ENCODE peak calls at places on chromosomes 16 and 17, in ten cellular contexts. One of them, this sample, is unnamed.

GRCh38 chr16:27174798-27175197 is 28.5 kb upstream of the KDM8 start:
- DNase-seq in hepatocyte: peak; percentile 68
- DNase-seq in mammary epithelial cell: peak; percentile 70
- DNase-seq in GM23248: peak; percentile 77
- DNase-seq in OCI-LY7: no peak
- DNase-seq in HCT116: no peak
- DNase-seq in MM.1S: no peak
- DNase-seq in IMR-90: peak; percentile 53
- DNase-seq in H9: no peak
- DNase-seq in mesenchymal stem cell: no peak
- DNase-seq in this sample: no peak

GRCh38 chr16:57186630-57187507 is 740 bp downstream of the RSPRY1 start:
- DNase-seq in hepatocyte: peak; percentile 54
- DNase-seq in mammary epithelial cell: peak; percentile 32
- DNase-seq in GM23248: peak; percentile 74
- DNase-seq in OCI-LY7: peak; percentile 28
- DNase-seq in HCT116: no peak
- DNase-seq in MM.1S: peak; percentile 14
- DNase-seq in IMR-90: no peak
- DNase-seq in H9: peak; percentile 28
- DNase-seq in mesenchymal stem cell: peak; percentile 60
- DNase-seq in this sample: peak; percentile 56

GRCh38 chr17:75032896-75033294 is 13.9 kb downstream of the ATP5PD start:
- DNase-seq in hepatocyte: no peak
- DNase-seq in mammary epithelial cell: no peak
- DNase-seq in GM23248: peak; percentile 60
- DNase-seq in OCI-LY7: no peak
- DNase-seq in HCT116: no peak
- DNase-seq in MM.1S: no peak
- DNase-seq in IMR-90: no peak
- DNase-seq in H9: no peak
- DNase-seq in mesenchymal stem cell: no peak
- DNase-seq in this sample: no peak

GRCh38 chr16:4260360-4260759 is 12.5 kb downstream of the TFAP4 start:
- DNase-seq in hepatocyte: no peak
- DNase-seq in mammary epithelial cell: no peak
- DNase-seq in GM23248: no peak
- DNase-seq in OCI-LY7: no peak
- DNase-seq in HCT116: no peak
- DNase-seq in MM.1S: no peak
- DNase-seq in IMR-90: no peak
- DNase-seq in H9: no peak
- DNase-seq in mesenchymal stem cell: no peak
- DNase-seq in this sample: no peak

GRCh38 chr16:11666108-11667055 is 1.9 kb upstream of the SNN start:
- DNase-seq in hepatocyte: no peak
- DNase-seq in mammary epithelial cell: peak; percentile 70
- DNase-seq in GM23248: no peak
- DNase-seq in OCI-LY7: no peak
- DNase-seq in HCT116: no peak
- DNase-seq in MM.1S: no peak
- DNase-seq in IMR-90: no peak
- DNase-seq in H9: peak; percentile 34
- DNase-seq in mesenchymal stem cell: no peak
- DNase-seq in this sample: no peak

GRCh38 chr16:52549011-52549692 is 2.2 kb upstream of the TOX3 start:
- DNase-seq in hepatocyte: peak; percentile 53
- DNase-seq in mammary epithelial cell: no peak
- DNase-seq in GM23248: no peak
- DNase-seq in OCI-LY7: no peak
- DNase-seq in HCT116: no peak
- DNase-seq in MM.1S: no peak
- DNase-seq in IMR-90: no peak
- DNase-seq in H9: peak; percentile 63
- DNase-seq in mesenchymal stem cell: no peak
- DNase-seq in this sample: no peak

GRCh38 chr17:19975601-19976000 is 2.0 kb downstream of the AKAP10 start:
- DNase-seq in hepatocyte: no peak
- DNase-seq in mammary epithelial cell: no peak
- DNase-seq in GM23248: no peak
- DNase-seq in OCI-LY7: no peak
- DNase-seq in HCT116: no peak
- DNase-seq in MM.1S: no peak
- DNase-seq in IMR-90: no peak
- DNase-seq in H9: no peak
- DNase-seq in mesenchymal stem cell: no peak
- DNase-seq in this sample: no peak

GRCh38 chr17:82330322-82331239 is 3.0 kb downstream of the SECTM1 start:
- DNase-seq in hepatocyte: peak; percentile 86
- DNase-seq in mammary epithelial cell: peak; percentile 49
- DNase-seq in GM23248: peak; percentile 45
- DNase-seq in OCI-LY7: peak; percentile 63
- DNase-seq in HCT116: no peak
- DNase-seq in MM.1S: peak; percentile 93
- DNase-seq in IMR-90: peak; percentile 67
- DNase-seq in H9: no peak
- DNase-seq in mesenchymal stem cell: peak; percentile 49
- DNase-seq in this sample: peak; percentile 69

GRCh38 chr16:57632568-57632967 is 4.1 kb downstream of the ADGRG1 start:
- DNase-seq in hepatocyte: no peak
- DNase-seq in mammary epithelial cell: no peak
- DNase-seq in GM23248: no peak
- DNase-seq in OCI-LY7: no peak
- DNase-seq in HCT116: no peak
- DNase-seq in MM.1S: no peak
- DNase-seq in IMR-90: peak; percentile 28
- DNase-seq in H9: no peak
- DNase-seq in mesenchymal stem cell: no peak
- DNase-seq in this sample: no peak

GRCh38 chr16:78184554-78185183 is 85.2 kb downstream of the WWOX start:
- DNase-seq in hepatocyte: peak; percentile 59
- DNase-seq in mammary epithelial cell: no peak
- DNase-seq in GM23248: peak; percentile 35
- DNase-seq in OCI-LY7: no peak
- DNase-seq in HCT116: no peak
- DNase-seq in MM.1S: no peak
- DNase-seq in IMR-90: peak; percentile 82
- DNase-seq in H9: no peak
- DNase-seq in mesenchymal stem cell: peak; percentile 88
- DNase-seq in this sample: no peak

GRCh38 chr16:85394511-85395206 is 218.5 kb upstream of the GSE1 start:
- DNase-seq in hepatocyte: no peak
- DNase-seq in mammary epithelial cell: no peak
- DNase-seq in GM23248: no peak
- DNase-seq in OCI-LY7: peak; percentile 24
- DNase-seq in HCT116: no peak
- DNase-seq in MM.1S: no peak
- DNase-seq in IMR-90: no peak
- DNase-seq in H9: no peak
- DNase-seq in mesenchymal stem cell: no peak
- DNase-seq in this sample: peak; percentile 60

GRCh38 chr17:17877548-17878358 is 41.0 kb upstream of the SREBF1 start:
- DNase-seq in hepatocyte: peak; percentile 85
- DNase-seq in mammary epithelial cell: no peak
- DNase-seq in GM23248: peak; percentile 75
- DNase-seq in OCI-LY7: no peak
- DNase-seq in HCT116: no peak
- DNase-seq in MM.1S: no peak
- DNase-seq in IMR-90: peak; percentile 90
- DNase-seq in H9: peak; percentile 75
- DNase-seq in mesenchymal stem cell: peak; percentile 82
- DNase-seq in this sample: no peak

GRCh38 chr17:68613739-68614298 is 12.7 kb upstream of the FAM20A start:
- DNase-seq in hepatocyte: peak; percentile 49
- DNase-seq in mammary epithelial cell: peak; percentile 25
- DNase-seq in GM23248: peak; percentile 74
- DNase-seq in OCI-LY7: peak; percentile 86
- DNase-seq in HCT116: peak; percentile 62
- DNase-seq in MM.1S: peak; percentile 81
- DNase-seq in IMR-90: no peak
- DNase-seq in H9: peak; percentile 89
- DNase-seq in mesenchymal stem cell: peak; percentile 48
- DNase-seq in this sample: peak; percentile 95

GRCh38 chr17:34562387-34562786 is 17.0 kb upstream of the TMEM132E start:
- DNase-seq in hepatocyte: peak; percentile 18
- DNase-seq in mammary epithelial cell: no peak
- DNase-seq in GM23248: peak; percentile 23
- DNase-seq in OCI-LY7: peak; percentile 24
- DNase-seq in HCT116: no peak
- DNase-seq in MM.1S: peak; percentile 26
- DNase-seq in IMR-90: no peak
- DNase-seq in H9: peak; percentile 69
- DNase-seq in mesenchymal stem cell: no peak
- DNase-seq in this sample: peak; percentile 71

GRCh38 chr17:48310748-48311213 is 119.2 kb downstream of the SKAP1 start:
- DNase-seq in hepatocyte: peak; percentile 4
- DNase-seq in mammary epithelial cell: no peak
- DNase-seq in GM23248: no peak
- DNase-seq in OCI-LY7: no peak
- DNase-seq in HCT116: no peak
- DNase-seq in MM.1S: no peak
- DNase-seq in IMR-90: no peak
- DNase-seq in H9: peak; percentile 39
- DNase-seq in mesenchymal stem cell: no peak
- DNase-seq in this sample: no peak

GRCh38 chr17:50213026-50214015 is 11.9 kb upstream of the COL1A1 start:
- DNase-seq in hepatocyte: peak; percentile 22
- DNase-seq in mammary epithelial cell: no peak
- DNase-seq in GM23248: peak; percentile 40
- DNase-seq in OCI-LY7: peak; percentile 29
- DNase-seq in HCT116: no peak
- DNase-seq in MM.1S: peak; percentile 86
- DNase-seq in IMR-90: peak; percentile 51
- DNase-seq in H9: peak; percentile 86
- DNase-seq in mesenchymal stem cell: peak; percentile 77
- DNase-seq in this sample: no peak

DNA sequence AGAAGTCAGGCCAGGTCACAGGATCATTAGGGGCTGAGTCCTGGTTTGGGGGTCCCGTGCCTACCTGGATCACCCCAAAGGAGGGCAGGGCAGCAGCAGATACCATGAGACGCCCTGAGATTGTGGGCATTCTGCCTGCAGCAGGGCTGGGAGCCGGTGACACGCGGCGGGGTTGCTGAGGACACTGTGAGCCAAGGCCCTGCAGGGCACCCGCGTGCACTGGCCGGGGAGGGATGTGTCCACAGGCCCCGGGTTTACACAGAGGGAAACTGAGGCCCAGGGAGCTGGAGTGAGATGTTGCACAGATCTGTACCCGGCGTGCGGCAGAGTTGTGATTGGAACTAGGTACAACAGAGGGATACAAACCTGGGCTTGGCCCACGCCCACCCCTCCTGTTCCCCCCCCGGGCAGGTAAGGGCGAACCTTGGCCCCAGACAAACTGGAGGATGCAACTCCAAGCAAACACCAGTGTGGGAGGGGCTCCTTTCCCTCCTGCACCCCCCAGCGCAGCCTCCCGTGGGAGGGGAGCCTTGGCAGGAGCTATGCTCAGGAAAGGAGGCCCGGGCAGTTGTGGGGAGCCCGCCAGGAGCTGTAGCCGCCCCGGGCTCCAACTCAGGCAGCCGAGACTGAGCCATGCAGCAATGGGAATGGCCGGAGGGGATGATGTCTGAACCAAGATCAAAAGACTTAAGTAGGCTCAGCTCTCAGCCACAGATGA is 91.3 kb downstream of the ENGASE start:
- DNase-seq in hepatocyte: no peak
- DNase-seq in mammary epithelial cell: no peak
- DNase-seq in GM23248: no peak
- DNase-seq in OCI-LY7: no peak
- DNase-seq in HCT116: no peak
- DNase-seq in MM.1S: no peak
- DNase-seq in IMR-90: no peak
- DNase-seq in H9: no peak
- DNase-seq in mesenchymal stem cell: no peak
- DNase-seq in this sample: no peak
- H2AFZ ChIP-seq in hepatocyte: no peak overlapping the region
- H2AFZ ChIP-seq in mammary epithelial cell: no peak overlapping the region
- H2AFZ ChIP-seq in GM23248: no peak overlapping the region
- H2AFZ ChIP-seq in OCI-LY7: no peak overlapping the region
- H2AFZ ChIP-seq in HCT116: no peak overlapping the region
- H2AFZ ChIP-seq in MM.1S: no peak overlapping the region
- H2AFZ ChIP-seq in IMR-90: no peak overlapping the region
- H2AFZ ChIP-seq in H9: no peak overlapping the region
- H2AFZ ChIP-seq in mesenchymal stem cell: no peak overlapping the region
- H2AFZ ChIP-seq in this sample: no peak overlapping the region

GRCh38 chr17:64129515-64129764 is 504 bp downstream of the ERN1 start:
- DNase-seq in hepatocyte: no peak
- DNase-seq in mammary epithelial cell: no peak
- DNase-seq in GM23248: no peak
- DNase-seq in OCI-LY7: no peak
- DNase-seq in HCT116: no peak
- DNase-seq in MM.1S: no peak
- DNase-seq in IMR-90: no peak
- DNase-seq in H9: no peak
- DNase-seq in mesenchymal stem cell: no peak
- DNase-seq in this sample: no peak
- H2AFZ ChIP-seq in hepatocyte: peak overlapping the region; percentile 69
- H2AFZ ChIP-seq in mammary epithelial cell: peak overlapping the region; percentile 83
- H2AFZ ChIP-seq in GM23248: peak overlapping the region; percentile 73
- H2AFZ ChIP-seq in OCI-LY7: no peak overlapping the region
- H2AFZ ChIP-seq in HCT116: peak overlapping the region; percentile 11
- H2AFZ ChIP-seq in MM.1S: no peak overlapping the region
- H2AFZ ChIP-seq in IMR-90: peak overlapping the region; percentile 94
- H2AFZ ChIP-seq in H9: no peak overlapping the region
- H2AFZ ChIP-seq in mesenchymal stem cell: peak overlapping the region; percentile 60
- H2AFZ ChIP-seq in this sample: no peak overlapping the region

DNA sequence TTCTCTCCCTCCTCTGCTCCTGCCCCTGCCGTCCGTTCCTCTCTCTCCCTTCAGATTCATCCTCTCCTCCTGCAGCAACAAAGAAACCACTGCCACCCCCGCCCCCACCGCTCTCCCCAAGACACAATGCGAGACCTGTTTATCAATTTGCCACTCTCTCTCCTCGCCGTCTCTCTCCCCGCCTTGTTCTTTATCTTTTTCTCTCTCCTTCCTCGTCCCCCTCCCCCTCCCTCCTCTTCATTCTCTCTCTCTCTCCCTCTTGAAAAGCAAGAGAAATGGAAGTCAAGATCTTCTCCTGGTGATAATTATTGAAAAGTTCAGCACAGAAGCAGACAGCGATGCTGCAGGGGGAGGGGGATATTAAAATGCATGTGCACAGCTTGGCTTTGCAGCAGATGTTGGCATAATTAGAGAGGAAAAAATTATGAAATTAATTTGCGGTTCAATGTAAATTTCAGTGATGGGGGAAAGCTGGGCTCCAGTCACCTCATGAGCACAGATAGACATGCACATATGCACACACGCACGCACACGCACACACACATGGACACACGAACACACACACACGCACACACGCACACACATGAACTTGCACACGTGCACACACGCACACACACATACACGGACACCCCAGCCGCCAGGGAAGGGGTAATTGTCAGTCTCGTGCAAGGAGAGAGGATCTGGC is 58.1 kb upstream of the CBFA2T3 start:
- DNase-seq in hepatocyte: no peak
- DNase-seq in mammary epithelial cell: no peak
- DNase-seq in GM23248: no peak
- DNase-seq in OCI-LY7: no peak
- DNase-seq in HCT116: no peak
- DNase-seq in MM.1S: no peak
- DNase-seq in IMR-90: no peak
- DNase-seq in H9: no peak
- DNase-seq in mesenchymal stem cell: no peak
- DNase-seq in this sample: peak; percentile 56
- H2AFZ ChIP-seq in hepatocyte: no peak overlapping the region
- H2AFZ ChIP-seq in mammary epithelial cell: no peak overlapping the region
- H2AFZ ChIP-seq in GM23248: no peak overlapping the region
- H2AFZ ChIP-seq in OCI-LY7: no peak overlapping the region
- H2AFZ ChIP-seq in HCT116: no peak overlapping the region
- H2AFZ ChIP-seq in MM.1S: no peak overlapping the region
- H2AFZ ChIP-seq in IMR-90: no peak overlapping the region
- H2AFZ ChIP-seq in H9: no peak overlapping the region
- H2AFZ ChIP-seq in mesenchymal stem cell: no peak overlapping the region
- H2AFZ ChIP-seq in this sample: no peak overlapping the region

GRCh38 chr17:57541472-57542394 is 203.4 kb downstream of the CCDC182 start:
- DNase-seq in hepatocyte: peak; percentile 81
- DNase-seq in mammary epithelial cell: no peak
- DNase-seq in GM23248: no peak
- DNase-seq in OCI-LY7: no peak
- DNase-seq in HCT116: peak; percentile 50
- DNase-seq in MM.1S: no peak
- DNase-seq in IMR-90: peak; percentile 50
- DNase-seq in H9: no peak
- DNase-seq in mesenchymal stem cell: peak; percentile 96
- DNase-seq in this sample: no peak
- H2AFZ ChIP-seq in hepatocyte: no peak overlapping the region
- H2AFZ ChIP-seq in mammary epithelial cell: no peak overlapping the region
- H2AFZ ChIP-seq in GM23248: no peak overlapping the region
- H2AFZ ChIP-seq in OCI-LY7: no peak overlapping the region
- H2AFZ ChIP-seq in HCT116: no peak overlapping the region
- H2AFZ ChIP-seq in MM.1S: no peak overlapping the region
- H2AFZ ChIP-seq in IMR-90: peak overlapping the region; percentile 45
- H2AFZ ChIP-seq in H9: no peak overlapping the region
- H2AFZ ChIP-seq in mesenchymal stem cell: no peak overlapping the region
- H2AFZ ChIP-seq in this sample: no peak overlapping the region